ENCODE peak calls at places on chromosomes 13 and 19, in four cellular contexts. One of them, this sample, is unnamed.

GRCh38 chr13:75402787-75403186 is 79.2 kb downstream of the TBC1D4 start:
- DNase-seq in psoas muscle: peak
- DNase-seq in PC-3: no peak
- DNase-seq in RWPE2: no peak
- DNase-seq in this sample: no peak

GRCh38 chr13:49225358-49226042 is 5.4 kb downstream of the MLNR start:
- DNase-seq in RWPE2: no peak
- DNase-seq in PC-3: peak
- DNase-seq in psoas muscle: no peak
- DNase-seq in this sample: no peak

GRCh38 chr13:59479629-59480028 is 684.1 kb downstream of the DIAPH3 start:
- DNase-seq in RWPE2: no peak
- DNase-seq in PC-3: no peak
- DNase-seq in psoas muscle: no peak
- DNase-seq in this sample: no peak

GRCh38 chr13:25890671-25891212 is 161.1 kb downstream of the SHISA2 start:
- DNase-seq in RWPE2: no peak
- DNase-seq in PC-3: no peak
- DNase-seq in psoas muscle: no peak
- DNase-seq in this sample: no peak

GRCh38 chr19:53849237-53849676 is 18.4 kb upstream of the MYADM start:
- DNase-seq in psoas muscle: no peak
- DNase-seq in PC-3: peak
- DNase-seq in RWPE2: no peak
- DNase-seq in this sample: peak

GRCh38 chr13:78679329-78679728 is 20.4 kb upstream of the OBI1 start:
- DNase-seq in RWPE2: no peak
- DNase-seq in PC-3: no peak
- DNase-seq in psoas muscle: no peak
- DNase-seq in this sample: no peak

GRCh38 chr13:91133941-91134772 is 213.3 kb upstream of the MIR17HG start:
- DNase-seq in PC-3: peak
- DNase-seq in psoas muscle: no peak
- DNase-seq in RWPE2: no peak
- DNase-seq in this sample: peak

GRCh38 chr19:48634424-48635262 is 2.5 kb downstream of the DBP start:
- DNase-seq in RWPE2: peak
- DNase-seq in psoas muscle: peak
- DNase-seq in PC-3: peak
- DNase-seq in this sample: peak

GRCh38 chr19:2064788-2065524 is 13.9 kb upstream of the MKNK2 start:
- DNase-seq in RWPE2: no peak
- DNase-seq in PC-3: no peak
- DNase-seq in psoas muscle: peak
- DNase-seq in this sample: no peak

GRCh38 chr13:43981512-43982301 is 102.0 kb downstream of the LACC1 start:
- DNase-seq in RWPE2: no peak
- DNase-seq in psoas muscle: no peak
- DNase-seq in PC-3: no peak
- DNase-seq in this sample: no peak

GRCh38 chr13:112392719-112393118 is 16.6 kb downstream of the SPACA7 start:
- DNase-seq in RWPE2: no peak
- DNase-seq in PC-3: no peak
- DNase-seq in psoas muscle: no peak
- DNase-seq in this sample: no peak

GRCh38 chr19:51938936-51939335 is 11.7 kb downstream of the ZNF613 start:
- DNase-seq in PC-3: no peak
- DNase-seq in RWPE2: no peak
- DNase-seq in psoas muscle: no peak
- DNase-seq in this sample: no peak

GRCh38 chr13:97629601-97630272 is 195.8 kb downstream of the RAP2A start:
- DNase-seq in PC-3: no peak
- DNase-seq in psoas muscle: no peak
- DNase-seq in RWPE2: no peak
- DNase-seq in this sample: no peak

GRCh38 chr13:102724923-102725322 is 30.1 kb upstream of the METTL21C start:
- DNase-seq in psoas muscle: no peak
- DNase-seq in RWPE2: no peak
- DNase-seq in PC-3: peak
- DNase-seq in this sample: peak

GRCh38 chr19:34838753-34839431 is 65.9 kb upstream of the ZNF599 start:
- DNase-seq in PC-3: no peak
- DNase-seq in psoas muscle: no peak
- DNase-seq in RWPE2: no peak
- DNase-seq in this sample: no peak

GRCh38 chr13:71517004-71517403 is 350.0 kb downstream of the DACH1 start:
- DNase-seq in RWPE2: no peak
- DNase-seq in PC-3: peak
- DNase-seq in psoas muscle: no peak
- DNase-seq in this sample: peak

GRCh38 chr13:52048516-52048915 is 24.0 kb downstream of the UTP14C start:
- DNase-seq in psoas muscle: no peak
- DNase-seq in PC-3: no peak
- DNase-seq in RWPE2: no peak
- DNase-seq in this sample: peak

GRCh38 chr13:52047463-52047862 is 23.0 kb downstream of the UTP14C start:
- DNase-seq in PC-3: no peak
- DNase-seq in psoas muscle: no peak
- DNase-seq in RWPE2: no peak
- DNase-seq in this sample: no peak

GRCh38 chr13:52053460-52053859 is 29.0 kb downstream of the UTP14C start:
- DNase-seq in RWPE2: no peak
- DNase-seq in PC-3: no peak
- DNase-seq in psoas muscle: no peak
- DNase-seq in this sample: no peak

DNA sequence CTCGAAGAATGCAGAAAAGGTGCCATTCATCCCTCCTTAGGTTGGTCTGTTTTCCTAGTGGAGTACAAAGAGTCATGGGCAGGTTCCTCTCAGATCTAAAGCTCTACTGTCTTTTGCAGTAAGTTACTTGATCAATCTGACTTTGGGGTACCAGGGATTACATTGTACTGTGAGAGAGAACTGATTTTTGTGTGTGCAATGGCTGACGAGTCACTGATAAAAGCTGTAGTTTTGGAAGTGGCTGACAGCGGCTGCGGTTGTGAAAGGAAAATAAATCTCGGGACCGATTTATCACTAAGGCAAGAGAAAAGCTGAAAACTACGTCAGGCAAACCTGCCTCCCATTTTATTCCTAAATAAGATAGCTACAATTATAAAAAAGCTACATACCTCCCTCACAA is 26.9 kb downstream of the UTP14C start:
- DNase-seq in RWPE2: no peak
- DNase-seq in psoas muscle: no peak
- DNase-seq in PC-3: no peak
- DNase-seq in this sample: no peak
- H3K27ac ChIP-seq in RWPE2: no peak
- H3K27ac ChIP-seq in psoas muscle: no peak
- H3K27ac ChIP-seq in PC-3: no peak
- H3K27ac ChIP-seq in this sample: no peak

DNA sequence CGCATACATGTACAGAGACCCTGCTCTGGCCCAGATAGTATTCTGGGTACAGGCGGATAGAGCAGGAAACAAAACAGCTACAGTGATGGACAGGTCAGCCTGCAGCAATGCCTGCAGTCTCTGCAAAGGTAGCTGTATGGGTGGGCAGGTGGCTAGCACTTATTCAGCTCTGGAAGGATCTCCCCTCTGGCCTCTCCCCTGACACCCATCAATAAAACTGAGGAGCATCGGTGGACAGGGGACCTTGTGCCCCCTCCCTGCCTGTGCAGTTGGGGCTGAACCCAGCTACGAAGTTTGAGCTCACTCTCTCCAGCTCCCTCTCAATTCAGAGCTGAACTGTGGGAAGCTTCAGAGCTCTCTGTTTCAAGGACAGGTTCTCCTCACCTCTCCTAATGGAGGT is 1.6 kb downstream of the ALOX5AP start:
- DNase-seq in psoas muscle: no peak
- DNase-seq in RWPE2: no peak
- DNase-seq in PC-3: no peak
- DNase-seq in this sample: no peak
- H3K4me3 ChIP-seq in psoas muscle: no peak
- H3K4me3 ChIP-seq in RWPE2: no peak
- H3K4me3 ChIP-seq in PC-3: no peak
- H3K4me3 ChIP-seq in this sample: no peak

GRCh38 chr13:46614582-46614981 is 61.6 kb downstream of the LRCH1 start:
- DNase-seq in PC-3: no peak
- DNase-seq in RWPE2: no peak
- DNase-seq in psoas muscle: no peak
- DNase-seq in this sample: peak
- TF ChIP-seq CTCF in PC-3: no peak
- TF ChIP-seq CTCF in RWPE2: peak
- TF ChIP-seq CTCF in psoas muscle: no peak
- TF ChIP-seq CTCF in this sample: peak

GRCh38 chr19:13159713-13160112 is 9.5 kb downstream of the IER2 start:
- DNase-seq in RWPE2: no peak
- DNase-seq in PC-3: no peak
- DNase-seq in psoas muscle: no peak
- DNase-seq in this sample: no peak

GRCh38 chr19:13154911-13155471 is 4.8 kb downstream of the IER2 start:
- DNase-seq in psoas muscle: peak
- DNase-seq in PC-3: peak
- DNase-seq in RWPE2: peak
- DNase-seq in this sample: peak

GRCh38 chr19:13155472-13156284 is 5.5 kb downstream of the IER2 start:
- DNase-seq in psoas muscle: peak
- DNase-seq in PC-3: peak
- DNase-seq in RWPE2: peak
- DNase-seq in this sample: peak

GRCh38 chr19:13154241-13154778 is 4.1 kb downstream of the IER2 start:
- DNase-seq in RWPE2: peak
- DNase-seq in PC-3: peak
- DNase-seq in psoas muscle: peak
- DNase-seq in this sample: peak

GRCh38 chr19:13156968-13157882 is 7.0 kb downstream of the IER2 start:
- DNase-seq in PC-3: peak
- DNase-seq in RWPE2: no peak
- DNase-seq in psoas muscle: no peak
- DNase-seq in this sample: no peak
- H3K27ac ChIP-seq in PC-3: peak
- H3K27ac ChIP-seq in RWPE2: peak
- H3K27ac ChIP-seq in psoas muscle: peak
- H3K27ac ChIP-seq in this sample: no peak

GRCh38 chr13:60538566-60538965 is 141.5 kb downstream of the TDRD3 start:
- DNase-seq in RWPE2: no peak
- DNase-seq in psoas muscle: no peak
- DNase-seq in PC-3: peak
- DNase-seq in this sample: no peak

GRCh38 chr13:60540276-60540675 is 143.3 kb downstream of the TDRD3 start:
- DNase-seq in RWPE2: no peak
- DNase-seq in psoas muscle: no peak
- DNase-seq in PC-3: no peak
- DNase-seq in this sample: no peak
- H3K4me3 ChIP-seq in RWPE2: no peak
- H3K4me3 ChIP-seq in psoas muscle: no peak
- H3K4me3 ChIP-seq in PC-3: no peak
- H3K4me3 ChIP-seq in this sample: no peak

GRCh38 chr13:24541127-24541475 is 28.5 kb upstream of the PARP4 start:
- DNase-seq in PC-3: no peak
- DNase-seq in RWPE2: no peak
- DNase-seq in psoas muscle: no peak
- DNase-seq in this sample: no peak
- TF ChIP-seq CTCF in PC-3: peak
- TF ChIP-seq CTCF in RWPE2: no peak
- TF ChIP-seq CTCF in psoas muscle: no peak
- TF ChIP-seq CTCF in this sample: no peak